ENCODE peak calls at places on chromosomes 7 and 10, in four cellular contexts. G is posterior cingulate gyrus, K is osteocyte, R is thoracic aorta. A is an unnamed sample.
A peak's percentile ranks its signal among the peaks of the same experiment; 100 is the strongest.

GRCh38 chr10:86757110-86757790 is 831 bp downstream of the BMPR1A start:
- DNase-seq in G (no peak), K (peak; percentile 85), R (no peak), A (no peak)

GRCh38 chr7:23696916-23697441 is 13.0 kb upstream of the STK31 start:
- DNase-seq in G (peak; percentile 70), K (no peak), R (no peak), A (peak; percentile 37)

GRCh38 chr7:73909996-73910395 is 49.0 kb downstream of the TMEM270 start:
- DNase-seq in G (peak; percentile 23), K (no peak), R (no peak), A (no peak)

GRCh38 chr10:101380353-101381017 is 26.5 kb downstream of the BTRC start:
- DNase-seq in G (no peak), K (no peak), R (no peak), A (no peak)

GRCh38 chr7:33750177-33750576 is 155.2 kb upstream of the BMPER start:
- DNase-seq in G (no peak), K (no peak), R (no peak), A (no peak)

GRCh38 chr10:55212051-55212450 is 411.0 kb upstream of the PCDH15 start:
- DNase-seq in G (no peak), K (no peak), R (no peak), A (no peak)

GRCh38 chr10:66167816-66168215 is 758.0 kb upstream of the LRRTM3 start:
- DNase-seq in G (no peak), K (no peak), R (no peak), A (no peak)

GRCh38 chr10:74213571-74214162 is 62.6 kb downstream of the ADK start:
- DNase-seq in G (no peak), K (no peak), R (no peak), A (no peak)

A was measured in pancreas.